ENCODE peak calls at places on chromosomes 16 and 17, in seven cellular contexts. T is T-helper 17 cell; K is stimulated activated CD4-positive, alpha-beta T cell treated with anti-CD3 and anti-CD28 coated beads, TNF-alpha, amount 100 ng/mL, for 4 hours; I is stimulated activated CD8-positive, alpha-beta memory T cell treated with anti-CD3 and anti-CD28 coated beads, Interleukin-15, amount 100 ng/mL, for 24 hours; L is GF-D8; U is left cardiac atrium; S is CD8-positive, alpha-beta T cell. B is an unnamed sample.

GRCh38 chr16:87613961-87614360 is 11.7 kb downstream of the JPH3 start:
- DNase-seq in U (no peak), L (no peak), I (no peak), T (no peak), K (no peak), S (no peak), B (no peak)

GRCh38 chr17:8621585-8621984 is 8.9 kb downstream of the MYH10 start:
- DNase-seq in K (no peak), S (no peak), L (no peak), I (no peak), U (no peak), T (no peak), B (no peak)

GRCh38 chr16:89823087-89823823 is 5.0 kb upstream of the SPIRE2 start:
- DNase-seq in K (no peak), U (no peak), S (no peak), T (no peak), I (no peak), L (no peak), B (no peak)

GRCh38 chr16:85625053-85625452 is 11.9 kb downstream of the GSE1 start:
- DNase-seq in U (no peak), K (no peak), T (no peak), S (no peak), L (no peak), I (no peak), B (no peak)

GRCh38 chr17:77716289-77716929 is 242.1 kb upstream of the TNRC6C start:
- DNase-seq in K (no peak), U (no peak), I (no peak), S (no peak), T (no peak), L (no peak), B (no peak)

GRCh38 chr16:68367034-68367433 is 56.2 kb downstream of the PRMT7 start:
- DNase-seq in L (peak), T (no peak), K (no peak), I (no peak), U (no peak), S (no peak), B (no peak)

GRCh38 chr16:23944381-23944780 is 108.6 kb downstream of the PRKCB start:
- DNase-seq in K (no peak), I (no peak), U (no peak), T (no peak), S (no peak), L (no peak), B (no peak)

GRCh38 chr17:80817321-80817845 is 174.3 kb upstream of the CHMP6 start:
- DNase-seq in L (no peak), K (no peak), T (no peak), S (no peak), I (no peak), U (no peak), B (no peak)

GRCh38 chr17:81866440-81867122 is 4.6 kb downstream of the ARHGDIA start:
- DNase-seq in U (peak), L (no peak), T (no peak), K (no peak), I (no peak), S (no peak), B (no peak)

GRCh38 chr17:28478940-28479615 is 5.6 kb downstream of the SLC13A2 start:
- DNase-seq in L (no peak), I (no peak), U (no peak), S (no peak), K (no peak), T (no peak), B (no peak)

GRCh38 chr16:79089735-79090284 is 510.7 kb downstream of the MAF start:
- DNase-seq in K (peak), T (no peak), U (no peak), L (peak), I (no peak), S (no peak), B (no peak)

GRCh38 chr16:84237994-84238750 is 1.6 kb downstream of the KCNG4 start:
- DNase-seq in S (no peak), L (no peak), K (no peak), I (no peak), T (no peak), U (no peak), B (no peak)

GRCh38 chr17:74176546-74177001 is 26.9 kb upstream of the RPL38 start:
- DNase-seq in I (no peak), U (peak), K (no peak), L (no peak), T (no peak), S (no peak), B (no peak)

GRCh38 chr17:75325827-75326586 is 36.8 kb upstream of the SLC25A19 start:
- DNase-seq in L (peak), I (no peak), T (no peak), S (no peak), K (no peak), U (no peak), B (no peak)

GRCh38 chr16:8945626-8946296 is 17.9 kb downstream of the USP7 start:
- DNase-seq in I (no peak), K (no peak), T (no peak), L (no peak), S (no peak), U (no peak), B (no peak)

GRCh38 chr16:21264226-21265036 is 13.7 kb downstream of the CRYM start:
- DNase-seq in U (peak), K (no peak), L (no peak), S (no peak), T (no peak), I (no peak), B (no peak)

GRCh38 chr16:86261379-86261778 is 248.9 kb upstream of the FOXF1 start:
- DNase-seq in S (no peak), L (no peak), I (no peak), T (no peak), K (no peak), U (no peak), B (no peak)

GRCh38 chr17:4229627-4230026 is 34.2 kb downstream of the ANKFY1 start:
- DNase-seq in I (no peak), S (no peak), T (no peak), K (no peak), L (no peak), U (peak), B (no peak)

B was measured in activated B cell treated with CpG ODN at 0.5 μM for 24 hours.